ENCODE peak calls at places on chromosomes 5 and 9, in eight cellular contexts. Z, X, J, Q, E, L, K and S are unnamed samples. For H3K9me3, the result is how much of the 10 kb centered on the place peaks cover.

GRCh38 chr9:82467478-82467877 is 478.9 kb downstream of the SPATA31D1 start:
- DNase-seq in Z (no peak), X (no peak), J (no peak), Q (no peak), E (no peak), L (no peak), K (no peak), S (no peak)

GRCh38 chr5:150529555-150529954 is 21.6 kb downstream of the NDST1 start:
- DNase-seq in Z (no peak), X (no peak), J (no peak), Q (no peak), E (no peak), L (no peak), K (no peak), S (no peak)

GRCh38 chr9:16371306-16371705 is 499.2 kb downstream of the BNC2 start:
- DNase-seq in Z (no peak), X (no peak), J (no peak), Q (no peak), E (no peak), L (no peak), K (no peak), S (peak)

GRCh38 chr9:70111042-70111602 is 67.5 kb downstream of the MAMDC2 start:
- DNase-seq in Z (no peak), X (peak), J (peak), Q (peak), E (peak), L (peak), K (peak), S (peak)

GRCh38 chr9:806285-807156 is 35.0 kb upstream of the DMRT1 start:
- DNase-seq in Z (no peak), X (no peak), J (peak), Q (no peak), E (no peak), L (peak), K (peak), S (no peak)

GRCh38 chr9:37386988-37387387 is 35.5 kb upstream of the GRHPR start:
- DNase-seq in Z (no peak), X (no peak), J (no peak), Q (no peak), E (no peak), L (no peak), K (no peak), S (no peak)

GRCh38 chr9:16726718-16727451 is 143.6 kb downstream of the BNC2 start:
- DNase-seq in Z (no peak), X (peak), J (peak), Q (peak), E (peak), L (peak), K (peak), S (peak)

GRCh38 chr5:65480306-65480865 is 1.3 kb downstream of the ADAMTS6 start:
- DNase-seq in Z (no peak), X (peak), J (peak), Q (peak), E (peak), L (peak), K (peak), S (peak)

GRCh38 chr5:66343370-66344071 is 199.4 kb downstream of the SREK1 start:
- DNase-seq in Z (no peak), X (no peak), J (no peak), Q (no peak), E (no peak), L (no peak), K (no peak), S (no peak)

DNA sequence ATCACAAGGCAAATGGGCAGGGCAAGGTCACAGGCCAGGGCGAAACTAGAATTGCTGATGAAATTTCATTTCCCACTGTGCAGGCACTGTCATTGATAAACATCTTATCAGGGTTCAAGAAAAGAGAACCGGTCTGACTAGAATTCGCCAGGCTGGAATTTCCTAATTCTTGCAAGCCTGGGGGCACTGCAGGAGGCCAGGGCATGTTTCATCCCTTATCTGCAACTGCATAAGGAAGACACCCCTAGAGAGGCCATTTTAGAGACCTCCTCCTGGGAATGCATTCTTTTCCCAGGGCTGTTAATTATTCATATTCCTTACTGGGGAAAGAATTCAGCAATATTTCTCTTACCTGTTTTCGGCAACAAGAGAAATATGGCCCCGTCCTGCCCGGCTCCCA is 266.2 kb upstream of the CYLC2 start:
- DNase-seq in Z (no peak), X (no peak), J (no peak), Q (no peak), E (no peak), L (no peak), K (no peak), S (no peak)
- H3K9me3 ChIP-seq in Z (under half), X (under half), J (under half), Q (under half), E (under half), L (under half), K (under half), S (under half)

DNA sequence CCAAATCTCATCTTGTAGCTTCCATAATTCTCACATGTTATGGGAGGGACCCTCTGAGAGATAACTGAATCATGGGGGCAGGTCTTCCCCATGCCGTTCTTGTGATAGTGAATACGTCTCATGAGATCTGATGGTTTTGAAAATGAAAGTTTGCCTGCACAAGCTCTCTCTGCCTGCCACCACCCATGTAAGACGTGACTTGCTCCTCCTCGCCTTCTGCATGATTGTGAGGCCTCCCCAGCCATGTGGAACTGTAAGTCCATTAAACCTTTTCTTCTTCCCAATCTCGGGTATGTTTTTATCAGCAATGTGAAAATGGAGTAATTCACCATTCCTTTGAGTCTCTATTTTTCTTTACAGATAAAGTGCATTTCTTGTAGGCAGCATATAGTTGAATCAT is 66.9 kb upstream of the FNIP1 start:
- DNase-seq in Z (no peak), X (no peak), J (no peak), Q (no peak), E (no peak), L (no peak), K (no peak), S (no peak)
- H3K9me3 ChIP-seq in Z (under half), X (half or more), J (under half), Q (under half), E (under half), L (under half), K (under half), S (under half)

GRCh38 chr5:33102551-33102950 is 338.2 kb upstream of the TARS1 start:
- DNase-seq in Z (no peak), X (no peak), J (no peak), Q (no peak), E (no peak), L (no peak), K (no peak), S (no peak)

GRCh38 chr5:33105521-33105941 is 335.2 kb upstream of the TARS1 start:
- DNase-seq in Z (no peak), X (no peak), J (peak), Q (no peak), E (no peak), L (no peak), K (no peak), S (peak)
- H3K9me3 ChIP-seq in Z (under half), X (under half), J (under half), Q (under half), E (under half), L (under half), K (under half), S (under half)

DNA sequence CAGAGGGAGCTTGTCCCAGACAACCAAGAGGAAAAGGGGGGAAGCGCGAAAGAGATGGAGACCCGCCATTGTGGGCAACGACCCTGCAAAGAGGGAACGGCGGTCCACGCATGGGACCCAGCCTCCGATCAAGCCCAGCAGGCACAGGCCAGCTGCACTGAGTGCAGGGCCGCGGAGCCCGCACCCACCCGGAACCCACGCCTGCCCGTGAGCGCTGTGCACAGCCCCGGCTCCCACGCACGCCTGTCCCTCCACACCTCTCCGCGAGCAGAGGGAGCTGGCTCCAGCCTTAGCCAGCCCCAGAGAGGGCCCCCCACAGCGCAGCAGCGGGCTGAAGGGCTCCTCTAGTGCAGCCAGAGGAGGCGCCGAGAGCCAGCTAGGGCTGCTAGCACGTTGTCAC is 416.5 kb downstream of the DMRTA1 start:
- DNase-seq in Z (no peak), X (no peak), J (no peak), Q (no peak), E (no peak), L (no peak), K (no peak), S (no peak)
- H3K9me3 ChIP-seq in Z (under half), X (under half), J (under half), Q (under half), E (under half), L (under half), K (under half), S (under half)

GRCh38 chr9:137912671-137913070 is 35.1 kb downstream of the CACNA1B start:
- DNase-seq in Z (peak), X (no peak), J (no peak), Q (no peak), E (no peak), L (no peak), K (no peak), S (no peak)

GRCh38 chr9:137916540-137916939 is 39.0 kb downstream of the CACNA1B start:
- DNase-seq in Z (no peak), X (no peak), J (no peak), Q (no peak), E (no peak), L (no peak), K (no peak), S (peak)

GRCh38 chr9:137913132-137913531 is 35.5 kb downstream of the CACNA1B start:
- DNase-seq in Z (peak), X (no peak), J (no peak), Q (no peak), E (no peak), L (no peak), K (no peak), S (no peak)

GRCh38 chr9:137917116-137917515 is 39.5 kb downstream of the CACNA1B start:
- DNase-seq in Z (no peak), X (no peak), J (no peak), Q (no peak), E (no peak), L (no peak), K (no peak), S (no peak)

DNA sequence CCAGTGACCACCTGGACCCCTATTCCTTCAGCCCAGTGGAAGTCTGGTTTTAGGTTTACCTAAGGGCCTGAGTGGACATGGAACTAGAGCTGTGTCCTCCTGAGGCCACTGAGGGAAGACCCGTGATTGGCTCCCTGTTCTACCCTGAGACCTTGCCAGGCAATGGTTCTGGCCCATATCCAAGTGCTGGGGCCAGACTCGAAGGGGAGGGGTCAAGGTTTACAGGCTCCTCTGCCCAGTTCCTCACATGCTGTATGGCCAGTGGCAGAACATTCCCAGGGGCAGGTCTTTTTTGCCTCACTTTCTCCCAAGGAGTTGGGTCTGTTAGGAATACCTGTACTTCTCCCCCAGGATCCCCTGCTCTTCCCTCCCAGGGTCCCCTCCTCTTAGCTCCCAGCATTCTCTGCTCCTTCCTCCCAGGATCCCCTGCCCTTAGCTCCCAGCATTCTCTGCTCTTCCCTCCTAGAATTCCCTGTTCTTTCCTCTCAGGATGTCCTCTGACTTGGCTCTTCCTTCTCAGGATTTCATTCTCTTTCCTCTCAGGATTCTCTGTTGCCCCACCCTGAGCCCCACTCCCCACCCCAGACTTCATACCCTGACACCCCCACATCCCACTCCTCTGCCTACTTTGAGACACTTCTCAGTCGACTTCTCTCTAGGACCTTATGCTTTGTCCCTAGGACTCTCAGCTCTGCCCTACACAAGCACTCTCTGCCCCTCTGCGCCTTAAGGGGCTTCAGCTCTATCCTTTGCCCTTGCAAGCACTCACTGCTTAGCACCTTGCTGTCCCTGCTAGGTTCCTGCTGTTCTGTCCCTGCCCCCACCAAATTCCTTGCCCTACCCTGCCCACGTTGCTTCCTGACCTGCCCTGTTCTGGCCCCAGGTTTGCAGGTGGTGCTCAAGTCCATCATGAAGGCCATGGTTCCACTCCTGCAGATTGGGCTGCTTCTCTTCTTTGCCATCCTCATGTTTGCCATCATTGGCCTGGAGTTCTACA is 36.5 kb downstream of the CACNA1B start:
- DNase-seq in Z (peak), X (no peak), J (no peak), Q (no peak), E (no peak), L (no peak), K (no peak), S (no peak)
- H3K9me3 ChIP-seq in Z (under half), X (under half), J (under half), Q (under half), E (under half), L (under half), K (under half), S (under half)